ENCODE peak calls at places on chromosomes 3 and 15, in five cellular contexts. One of them, this sample, is unnamed.

GRCh38 chr3:168878655-168879054 is 782.9 kb upstream of the GOLIM4 start:
- DNase-seq in stimulated activated CD8-positive, alpha-beta memory T cell treated with anti-CD3 and anti-CD28 coated beads, Interleukin-7, amount 100 ng/mL, for 4 hours: no peak
- DNase-seq in testis: no peak
- DNase-seq in amniotic stem cell: no peak
- DNase-seq in NCI-H1930: no peak
- DNase-seq in this sample: no peak

GRCh38 chr3:13845806-13846205 is 34.1 kb downstream of the WNT7A start:
- DNase-seq in stimulated activated CD8-positive, alpha-beta memory T cell treated with anti-CD3 and anti-CD28 coated beads, Interleukin-7, amount 100 ng/mL, for 4 hours: no peak
- DNase-seq in testis: no peak
- DNase-seq in amniotic stem cell: no peak
- DNase-seq in NCI-H1930: no peak
- DNase-seq in this sample: no peak

GRCh38 chr3:976021-976420 is 116.8 kb upstream of the CNTN6 start:
- DNase-seq in stimulated activated CD8-positive, alpha-beta memory T cell treated with anti-CD3 and anti-CD28 coated beads, Interleukin-7, amount 100 ng/mL, for 4 hours: no peak
- DNase-seq in testis: no peak
- DNase-seq in amniotic stem cell: no peak
- DNase-seq in NCI-H1930: no peak
- DNase-seq in this sample: no peak

GRCh38 chr3:99902091-99902490 is 84.4 kb downstream of the CMSS1 start:
- DNase-seq in stimulated activated CD8-positive, alpha-beta memory T cell treated with anti-CD3 and anti-CD28 coated beads, Interleukin-7, amount 100 ng/mL, for 4 hours: no peak
- DNase-seq in testis: no peak
- DNase-seq in amniotic stem cell: no peak
- DNase-seq in NCI-H1930: no peak
- DNase-seq in this sample: no peak

GRCh38 chr3:179286331-179286730 is 35.4 kb upstream of the KCNMB3 start:
- DNase-seq in stimulated activated CD8-positive, alpha-beta memory T cell treated with anti-CD3 and anti-CD28 coated beads, Interleukin-7, amount 100 ng/mL, for 4 hours: no peak
- DNase-seq in testis: no peak
- DNase-seq in amniotic stem cell: no peak
- DNase-seq in NCI-H1930: no peak
- DNase-seq in this sample: no peak

GRCh38 chr3:174874258-174874657 is 15.1 kb downstream of the NAALADL2 start:
- DNase-seq in stimulated activated CD8-positive, alpha-beta memory T cell treated with anti-CD3 and anti-CD28 coated beads, Interleukin-7, amount 100 ng/mL, for 4 hours: no peak
- DNase-seq in testis: no peak
- DNase-seq in amniotic stem cell: no peak
- DNase-seq in NCI-H1930: no peak
- DNase-seq in this sample: no peak

GRCh38 chr3:134949150-134949549 is 154.1 kb downstream of the EPHB1 start:
- DNase-seq in stimulated activated CD8-positive, alpha-beta memory T cell treated with anti-CD3 and anti-CD28 coated beads, Interleukin-7, amount 100 ng/mL, for 4 hours: no peak
- DNase-seq in testis: no peak
- DNase-seq in amniotic stem cell: no peak
- DNase-seq in NCI-H1930: no peak
- DNase-seq in this sample: no peak

GRCh38 chr15:48823237-48823636 is 12.4 kb upstream of the CEP152 start:
- DNase-seq in stimulated activated CD8-positive, alpha-beta memory T cell treated with anti-CD3 and anti-CD28 coated beads, Interleukin-7, amount 100 ng/mL, for 4 hours: no peak
- DNase-seq in testis: no peak
- DNase-seq in amniotic stem cell: no peak
- DNase-seq in NCI-H1930: no peak
- DNase-seq in this sample: no peak

GRCh38 chr3:160112996-160113395 is 112.2 kb upstream of the C3orf80 start:
- DNase-seq in stimulated activated CD8-positive, alpha-beta memory T cell treated with anti-CD3 and anti-CD28 coated beads, Interleukin-7, amount 100 ng/mL, for 4 hours: no peak
- DNase-seq in testis: no peak
- DNase-seq in amniotic stem cell: no peak
- DNase-seq in NCI-H1930: no peak
- DNase-seq in this sample: no peak

GRCh38 chr15:76345269-76345879 is 8.8 kb downstream of the ISL2 start:
- DNase-seq in stimulated activated CD8-positive, alpha-beta memory T cell treated with anti-CD3 and anti-CD28 coated beads, Interleukin-7, amount 100 ng/mL, for 4 hours: no peak
- DNase-seq in testis: no peak
- DNase-seq in amniotic stem cell: no peak
- DNase-seq in NCI-H1930: no peak
- DNase-seq in this sample: no peak

GRCh38 chr3:139473155-139473771 is 3.1 kb downstream of the RBP2 start:
- DNase-seq in stimulated activated CD8-positive, alpha-beta memory T cell treated with anti-CD3 and anti-CD28 coated beads, Interleukin-7, amount 100 ng/mL, for 4 hours: no peak
- DNase-seq in testis: no peak
- DNase-seq in amniotic stem cell: no peak
- DNase-seq in NCI-H1930: no peak
- DNase-seq in this sample: no peak

GRCh38 chr3:139520028-139520737 is 19.4 kb downstream of the RBP1 start:
- DNase-seq in stimulated activated CD8-positive, alpha-beta memory T cell treated with anti-CD3 and anti-CD28 coated beads, Interleukin-7, amount 100 ng/mL, for 4 hours: no peak
- DNase-seq in testis: peak
- DNase-seq in amniotic stem cell: no peak
- DNase-seq in NCI-H1930: no peak
- DNase-seq in this sample: no peak

GRCh38 chr3:149604125-149604851 is 53.5 kb downstream of the WWTR1 start:
- DNase-seq in stimulated activated CD8-positive, alpha-beta memory T cell treated with anti-CD3 and anti-CD28 coated beads, Interleukin-7, amount 100 ng/mL, for 4 hours: no peak
- DNase-seq in testis: no peak
- DNase-seq in amniotic stem cell: no peak
- DNase-seq in NCI-H1930: no peak
- DNase-seq in this sample: no peak